ENCODE peak calls at places on chromosomes 6 and 20, in six cellular contexts. P is cardiac muscle cell, A is left ventricle myocardium inferior, E is ovary, F is lower lobe of right lung, S is pancreas. U is an unnamed sample.

GRCh38 chr6:30705620-30706019 is 11.5 kb downstream of the MDC1 start:
- DNase-seq in E (no peak), P (no peak), F (peak; percentile 8), S (no peak), A (no peak), U (no peak)

GRCh38 chr6:33126101-33126714 is 50.4 kb downstream of the HLA-DPB1 start:
- DNase-seq in S (peak; percentile 68), A (peak; percentile 73), E (peak; percentile 62), F (peak; percentile 88), P (peak; percentile 78), U (peak; percentile 92)

GRCh38 chr6:41092421-41093140 is 19.8 kb downstream of the NFYA start:
- DNase-seq in P (peak; percentile 12), E (no peak), S (no peak), A (no peak), F (no peak), U (no peak)

GRCh38 chr6:107811591-107812218 is 12.4 kb downstream of the SCML4 start:
- DNase-seq in A (no peak), F (no peak), S (no peak), E (no peak), P (no peak), U (no peak)

GRCh38 chr6:117947234-117947633 is 40.2 kb downstream of the SLC35F1 start:
- DNase-seq in S (no peak), A (no peak), F (no peak), E (no peak), P (no peak), U (no peak)

GRCh38 chr20:21238400-21238799 is 64.7 kb upstream of the XRN2 start:
- DNase-seq in F (no peak), E (no peak), S (no peak), A (peak; percentile 40), P (no peak), U (no peak)

GRCh38 chr6:74942130-74942529 is 263.7 kb downstream of the COL12A1 start:
- DNase-seq in E (no peak), A (no peak), F (no peak), S (no peak), P (no peak), U (no peak)

GRCh38 chr6:3419624-3420272 is 37.1 kb downstream of the SLC22A23 start:
- DNase-seq in S (no peak), E (no peak), F (no peak), A (no peak), P (no peak), U (no peak)

GRCh38 chr6:41784581-41785171 is 2.8 kb upstream of the TOMM6 start:
- DNase-seq in F (no peak), P (peak; percentile 49), S (no peak), A (no peak), E (no peak), U (no peak)

GRCh38 chr20:2137552-2138201 is 36.0 kb downstream of the STK35 start:
- DNase-seq in S (no peak), F (no peak), A (no peak), P (no peak), E (no peak), U (no peak)

GRCh38 chr20:53957421-53958172 is 112.8 kb downstream of the BCAS1 start:
- DNase-seq in E (no peak), P (no peak), A (no peak), S (no peak), F (no peak), U (no peak)

GRCh38 chr20:39019805-39020325 is 57.7 kb downstream of the DHX35 start:
- DNase-seq in S (no peak), E (no peak), P (no peak), A (no peak), F (no peak), U (no peak)

GRCh38 chr6:29631860-29632731 is 887 bp downstream of the GABBR1 start:
- DNase-seq in P (peak; percentile 77), E (peak; percentile 78), A (peak; percentile 75), S (peak; percentile 58), F (peak; percentile 63), U (peak; percentile 75)

GRCh38 chr6:27503436-27504030 is 30.6 kb upstream of the ZNF184 start:
- DNase-seq in A (peak; percentile 47), E (peak; percentile 80), F (no peak), P (peak; percentile 36), S (peak; percentile 61), U (peak; percentile 66)

GRCh38 chr6:109187399-109188114 is 92.2 kb downstream of the CEP57L1 start:
- DNase-seq in F (peak; percentile 57), P (peak; percentile 73), S (peak; percentile 56), E (peak; percentile 37), A (peak; percentile 20), U (no peak)

GRCh38 chr20:11373391-11373790 is 544.3 kb upstream of the BTBD3 start:
- DNase-seq in E (peak; percentile 53), F (no peak), P (peak; percentile 54), S (peak; percentile 16), A (no peak), U (no peak)

GRCh38 chr20:41142914-41143313 is 5.6 kb downstream of the PLCG1 start:
- DNase-seq in S (no peak), E (no peak), A (no peak), F (no peak), P (no peak), U (no peak)

GRCh38 chr20:17525650-17526049 is 5.5 kb downstream of the BFSP1 start:
- DNase-seq in E (no peak), F (no peak), P (peak; percentile 45), A (no peak), S (no peak), U (peak; percentile 50)

GRCh38 chr20:1761116-1761515 is 103.5 kb upstream of the SIRPG start:
- DNase-seq in F (no peak), S (no peak), A (no peak), E (no peak), P (no peak), U (no peak)

GRCh38 chr20:12270863-12271262 is 353.2 kb downstream of the BTBD3 start:
- DNase-seq in A (no peak), F (no peak), E (no peak), S (no peak), P (no peak), U (no peak)

GRCh38 chr6:12270551-12271228 is 19.5 kb upstream of the EDN1 start:
- DNase-seq in S (no peak), P (no peak), A (no peak), F (no peak), E (no peak), U (no peak)

GRCh38 chr6:134007077-134007476 is 45.3 kb downstream of the SLC2A12 start:
- DNase-seq in A (no peak), S (peak; percentile 81), F (peak; percentile 69), E (no peak), P (no peak), U (peak; percentile 65)

GRCh38 chr6:169702640-169703246 is 817 bp downstream of the C6orf120 start:
- DNase-seq in P (peak; percentile 19), F (peak; percentile 65), E (no peak), S (peak; percentile 49), A (peak; percentile 20), U (peak; percentile 40)

GRCh38 chr6:22108199-22108598 is 188.6 kb downstream of the PRL start:
- DNase-seq in P (no peak), S (no peak), F (no peak), A (peak; percentile 20), E (no peak), U (no peak)

GRCh38 chr6:97947841-97948240 is 664.8 kb upstream of the MMS22L start:
- DNase-seq in P (peak; percentile 50), F (peak; percentile 46), E (no peak), S (peak; percentile 46), A (no peak), U (no peak)

GRCh38 chr20:31675828-31676533 is 38.3 kb downstream of the COX4I2 start:
- DNase-seq in E (no peak), F (no peak), P (peak; percentile 29), S (no peak), A (no peak), U (no peak)

GRCh38 chr6:14673201-14673600 is 555.6 kb downstream of the CD83 start:
- DNase-seq in P (no peak), S (no peak), F (no peak), A (no peak), E (no peak), U (no peak)

GRCh38 chr6:6657085-6657819 is 68.7 kb downstream of the LY86 start:
- DNase-seq in S (no peak), A (no peak), E (no peak), F (no peak), P (no peak), U (no peak)

GRCh38 chr20:10263385-10264165 is 44.9 kb downstream of the SNAP25 start:
- DNase-seq in F (no peak), S (no peak), P (no peak), A (no peak), E (no peak), U (no peak)

GRCh38 chr6:167802339-167802738 is 24.4 kb upstream of the AFDN start:
- DNase-seq in A (no peak), F (no peak), P (no peak), E (no peak), S (no peak), U (no peak)

GRCh38 chr6:37110455-37111155 is 59.3 kb upstream of the PIM1 start:
- DNase-seq in E (peak; percentile 40), A (no peak), F (no peak), P (no peak), S (no peak), U (no peak)

DNA sequence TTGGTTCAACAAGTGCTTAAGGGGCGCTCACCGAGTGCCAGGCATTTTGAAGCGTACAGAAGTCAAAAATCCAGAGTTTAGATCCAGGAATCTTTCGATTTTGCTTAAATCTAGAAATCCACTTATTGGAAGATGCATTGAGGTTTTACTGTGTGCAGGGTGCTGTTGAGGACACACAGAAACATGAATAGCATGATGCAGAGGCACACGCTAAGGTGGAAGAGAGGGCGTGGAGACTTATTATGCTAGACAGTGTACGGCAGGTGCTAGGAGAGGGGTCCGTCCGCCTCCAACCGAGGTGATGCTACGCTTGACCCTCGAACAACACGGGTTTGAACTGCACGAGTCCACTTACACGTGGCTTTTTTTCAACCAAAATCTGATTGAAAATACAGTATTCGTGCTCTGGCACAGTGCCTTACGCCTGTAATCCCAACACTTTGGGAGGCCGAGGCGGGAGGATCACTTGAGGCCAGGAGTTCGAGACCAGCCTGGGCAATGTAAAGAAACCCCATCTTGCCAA is 1.0 kb upstream of the KIF13A start:
- DNase-seq in P (no peak), F (no peak), A (no peak), S (no peak), E (peak; percentile 31), U (peak; percentile 35)
- H3K4me3 ChIP-seq in P (peak overlapping the region; percentile 64), F (peak overlapping the region; percentile 69), A (peak overlapping the region; percentile 90), S (peak overlapping the region; percentile 75), E (peak overlapping the region; percentile 89), U (peak overlapping the region; percentile 42)

GRCh38 chr6:13383280-13384163 is 55.2 kb upstream of the TBC1D7 start:
- DNase-seq in S (no peak), E (no peak), F (no peak), A (no peak), P (no peak), U (no peak)
- TF ChIP-seq CTCF in S (no peak), E (no peak), F (peak; percentile 43), A (peak; percentile 44), P (no peak), U (no peak)

GRCh38 chr6:20943036-20943627 is 408.9 kb downstream of the CDKAL1 start:
- DNase-seq in F (no peak), P (no peak), A (no peak), E (no peak), S (no peak), U (no peak)
- H3K36me3 ChIP-seq in F (no peaks in the 10 kb centered on the region), P (no peaks in the 10 kb centered on the region), A (no peaks in the 10 kb centered on the region), E (no peaks in the 10 kb centered on the region), S (no peaks in the 10 kb centered on the region), U (no peaks in the 10 kb centered on the region)

DNA sequence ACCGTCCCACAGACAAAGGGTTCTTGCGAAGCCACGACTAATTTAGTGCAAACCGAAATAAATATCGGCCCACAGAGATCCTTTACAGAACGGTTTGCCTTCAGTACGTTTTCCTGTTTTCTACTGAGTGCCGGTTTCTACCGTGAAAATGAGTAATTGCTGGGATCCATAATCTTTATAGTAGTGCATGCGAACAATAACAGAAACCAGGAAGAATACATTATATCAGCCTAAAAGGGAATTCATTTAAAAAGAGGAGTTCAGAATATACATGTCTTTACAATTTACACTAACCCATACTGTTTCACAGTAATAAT is 292 bp upstream of the MTCL3 start:
- DNase-seq in E (no peak), P (no peak), F (no peak), S (no peak), A (no peak), U (no peak)
- H3K4me3 ChIP-seq in E (no peak overlapping the region), P (no peak overlapping the region), F (peak overlapping the region; percentile 34), S (no peak overlapping the region), A (peak overlapping the region; percentile 56), U (no peak overlapping the region)

U was measured in mucosa of descending colon.